ENCODE peak calls at places on chromosomes 2 and 18, in eight cellular contexts. One of them, this sample, is unnamed.

GRCh38 chr2:60560734-60561649 is 7.5 kb upstream of the BCL11A start:
- DNase-seq in activated naive CD4-positive, alpha-beta T cell: no peak
- DNase-seq in cardiac muscle cell: peak; percentile 57
- DNase-seq in Right ventricle myocardium superior: no peak
- DNase-seq in activated CD4-positive, CD25-positive, alpha-beta regulatory T cell treated with anti-CD3 and anti-CD28 coated beads, Interleukin-2, amount 50 U/mL, for 72 hours: no peak
- DNase-seq in HS-27A: no peak
- DNase-seq in mucosa of descending colon: no peak
- DNase-seq in cardiac fibroblast: peak; percentile 43
- DNase-seq in this sample: peak; percentile 47

GRCh38 chr18:24613887-24614286 is 153.4 kb downstream of the HRH4 start:
- DNase-seq in activated naive CD4-positive, alpha-beta T cell: no peak
- DNase-seq in cardiac muscle cell: no peak
- DNase-seq in Right ventricle myocardium superior: no peak
- DNase-seq in activated CD4-positive, CD25-positive, alpha-beta regulatory T cell treated with anti-CD3 and anti-CD28 coated beads, Interleukin-2, amount 50 U/mL, for 72 hours: no peak
- DNase-seq in HS-27A: no peak
- DNase-seq in mucosa of descending colon: no peak
- DNase-seq in cardiac fibroblast: no peak
- DNase-seq in this sample: no peak

GRCh38 chr2:127514485-127514884 is 11.8 kb downstream of the IWS1 start:
- DNase-seq in activated naive CD4-positive, alpha-beta T cell: no peak
- DNase-seq in cardiac muscle cell: no peak
- DNase-seq in Right ventricle myocardium superior: peak; percentile 61
- DNase-seq in activated CD4-positive, CD25-positive, alpha-beta regulatory T cell treated with anti-CD3 and anti-CD28 coated beads, Interleukin-2, amount 50 U/mL, for 72 hours: no peak
- DNase-seq in HS-27A: no peak
- DNase-seq in mucosa of descending colon: no peak
- DNase-seq in cardiac fibroblast: no peak
- DNase-seq in this sample: no peak

GRCh38 chr2:56531668-56532420 is 348.1 kb downstream of the CCDC85A start:
- DNase-seq in activated naive CD4-positive, alpha-beta T cell: no peak
- DNase-seq in cardiac muscle cell: no peak
- DNase-seq in Right ventricle myocardium superior: no peak
- DNase-seq in activated CD4-positive, CD25-positive, alpha-beta regulatory T cell treated with anti-CD3 and anti-CD28 coated beads, Interleukin-2, amount 50 U/mL, for 72 hours: no peak
- DNase-seq in HS-27A: no peak
- DNase-seq in mucosa of descending colon: no peak
- DNase-seq in cardiac fibroblast: peak; percentile 54
- DNase-seq in this sample: no peak

GRCh38 chr2:126907671-126908070 is 9.0 kb downstream of the TEX51 start:
- DNase-seq in activated naive CD4-positive, alpha-beta T cell: no peak
- DNase-seq in cardiac muscle cell: no peak
- DNase-seq in Right ventricle myocardium superior: no peak
- DNase-seq in activated CD4-positive, CD25-positive, alpha-beta regulatory T cell treated with anti-CD3 and anti-CD28 coated beads, Interleukin-2, amount 50 U/mL, for 72 hours: no peak
- DNase-seq in HS-27A: no peak
- DNase-seq in mucosa of descending colon: no peak
- DNase-seq in cardiac fibroblast: no peak
- DNase-seq in this sample: no peak

GRCh38 chr2:126719191-126720030 is 63.5 kb downstream of the GYPC start:
- DNase-seq in activated naive CD4-positive, alpha-beta T cell: no peak
- DNase-seq in cardiac muscle cell: peak; percentile 27
- DNase-seq in Right ventricle myocardium superior: no peak
- DNase-seq in activated CD4-positive, CD25-positive, alpha-beta regulatory T cell treated with anti-CD3 and anti-CD28 coated beads, Interleukin-2, amount 50 U/mL, for 72 hours: no peak
- DNase-seq in HS-27A: no peak
- DNase-seq in mucosa of descending colon: no peak
- DNase-seq in cardiac fibroblast: no peak
- DNase-seq in this sample: no peak

GRCh38 chr2:46913471-46914381 is 1.9 kb downstream of the MCFD2 start:
- DNase-seq in activated naive CD4-positive, alpha-beta T cell: no peak
- DNase-seq in cardiac muscle cell: no peak
- DNase-seq in Right ventricle myocardium superior: no peak
- DNase-seq in activated CD4-positive, CD25-positive, alpha-beta regulatory T cell treated with anti-CD3 and anti-CD28 coated beads, Interleukin-2, amount 50 U/mL, for 72 hours: no peak
- DNase-seq in HS-27A: no peak
- DNase-seq in mucosa of descending colon: no peak
- DNase-seq in cardiac fibroblast: peak; percentile 71
- DNase-seq in this sample: peak; percentile 53

GRCh38 chr2:187982668-187983067 is 309.0 kb upstream of the GULP1 start:
- DNase-seq in activated naive CD4-positive, alpha-beta T cell: no peak
- DNase-seq in cardiac muscle cell: no peak
- DNase-seq in Right ventricle myocardium superior: no peak
- DNase-seq in activated CD4-positive, CD25-positive, alpha-beta regulatory T cell treated with anti-CD3 and anti-CD28 coated beads, Interleukin-2, amount 50 U/mL, for 72 hours: no peak
- DNase-seq in HS-27A: peak; percentile 19
- DNase-seq in mucosa of descending colon: no peak
- DNase-seq in cardiac fibroblast: peak; percentile 86
- DNase-seq in this sample: no peak

GRCh38 chr2:43519711-43520221 is 76.1 kb downstream of the THADA start:
- DNase-seq in activated naive CD4-positive, alpha-beta T cell: no peak
- DNase-seq in cardiac muscle cell: no peak
- DNase-seq in Right ventricle myocardium superior: no peak
- DNase-seq in activated CD4-positive, CD25-positive, alpha-beta regulatory T cell treated with anti-CD3 and anti-CD28 coated beads, Interleukin-2, amount 50 U/mL, for 72 hours: no peak
- DNase-seq in HS-27A: peak; percentile 15
- DNase-seq in mucosa of descending colon: no peak
- DNase-seq in cardiac fibroblast: peak; percentile 99
- DNase-seq in this sample: no peak

GRCh38 chr2:9690716-9691498 is 60.1 kb upstream of the YWHAQ start:
- DNase-seq in activated naive CD4-positive, alpha-beta T cell: no peak
- DNase-seq in cardiac muscle cell: no peak
- DNase-seq in Right ventricle myocardium superior: no peak
- DNase-seq in activated CD4-positive, CD25-positive, alpha-beta regulatory T cell treated with anti-CD3 and anti-CD28 coated beads, Interleukin-2, amount 50 U/mL, for 72 hours: no peak
- DNase-seq in HS-27A: no peak
- DNase-seq in mucosa of descending colon: no peak
- DNase-seq in cardiac fibroblast: no peak
- DNase-seq in this sample: no peak

GRCh38 chr2:236702693-236703092 is 133.1 kb downstream of the ACKR3 start:
- DNase-seq in activated naive CD4-positive, alpha-beta T cell: no peak
- DNase-seq in cardiac muscle cell: no peak
- DNase-seq in Right ventricle myocardium superior: no peak
- DNase-seq in activated CD4-positive, CD25-positive, alpha-beta regulatory T cell treated with anti-CD3 and anti-CD28 coated beads, Interleukin-2, amount 50 U/mL, for 72 hours: no peak
- DNase-seq in HS-27A: no peak
- DNase-seq in mucosa of descending colon: no peak
- DNase-seq in cardiac fibroblast: no peak
- DNase-seq in this sample: no peak

GRCh38 chr2:235744161-235744560 is 250.3 kb downstream of the AGAP1 start:
- DNase-seq in activated naive CD4-positive, alpha-beta T cell: no peak
- DNase-seq in cardiac muscle cell: no peak
- DNase-seq in Right ventricle myocardium superior: no peak
- DNase-seq in activated CD4-positive, CD25-positive, alpha-beta regulatory T cell treated with anti-CD3 and anti-CD28 coated beads, Interleukin-2, amount 50 U/mL, for 72 hours: no peak
- DNase-seq in HS-27A: no peak
- DNase-seq in mucosa of descending colon: no peak
- DNase-seq in cardiac fibroblast: no peak
- DNase-seq in this sample: no peak

GRCh38 chr2:231932711-231932970 is 6.4 kb upstream of the NPPC start:
- DNase-seq in activated naive CD4-positive, alpha-beta T cell: no peak
- DNase-seq in cardiac muscle cell: no peak
- DNase-seq in Right ventricle myocardium superior: no peak
- DNase-seq in activated CD4-positive, CD25-positive, alpha-beta regulatory T cell treated with anti-CD3 and anti-CD28 coated beads, Interleukin-2, amount 50 U/mL, for 72 hours: no peak
- DNase-seq in HS-27A: no peak
- DNase-seq in mucosa of descending colon: no peak
- DNase-seq in cardiac fibroblast: no peak
- DNase-seq in this sample: no peak

GRCh38 chr2:28273751-28274150 is 118.9 kb upstream of the FOSL2 start:
- DNase-seq in activated naive CD4-positive, alpha-beta T cell: no peak
- DNase-seq in cardiac muscle cell: no peak
- DNase-seq in Right ventricle myocardium superior: no peak
- DNase-seq in activated CD4-positive, CD25-positive, alpha-beta regulatory T cell treated with anti-CD3 and anti-CD28 coated beads, Interleukin-2, amount 50 U/mL, for 72 hours: no peak
- DNase-seq in HS-27A: no peak
- DNase-seq in mucosa of descending colon: no peak
- DNase-seq in cardiac fibroblast: no peak
- DNase-seq in this sample: no peak

GRCh38 chr2:240441326-240441992 is 6.0 kb downstream of the GPC1 start:
- DNase-seq in activated naive CD4-positive, alpha-beta T cell: no peak
- DNase-seq in cardiac muscle cell: no peak
- DNase-seq in Right ventricle myocardium superior: peak; percentile 41
- DNase-seq in activated CD4-positive, CD25-positive, alpha-beta regulatory T cell treated with anti-CD3 and anti-CD28 coated beads, Interleukin-2, amount 50 U/mL, for 72 hours: no peak
- DNase-seq in HS-27A: no peak
- DNase-seq in mucosa of descending colon: peak; percentile 11
- DNase-seq in cardiac fibroblast: no peak
- DNase-seq in this sample: no peak

GRCh38 chr18:58501033-58501432 is 127.9 kb downstream of the ALPK2 start:
- DNase-seq in activated naive CD4-positive, alpha-beta T cell: no peak
- DNase-seq in cardiac muscle cell: no peak
- DNase-seq in Right ventricle myocardium superior: no peak
- DNase-seq in activated CD4-positive, CD25-positive, alpha-beta regulatory T cell treated with anti-CD3 and anti-CD28 coated beads, Interleukin-2, amount 50 U/mL, for 72 hours: no peak
- DNase-seq in HS-27A: no peak
- DNase-seq in mucosa of descending colon: no peak
- DNase-seq in cardiac fibroblast: no peak
- DNase-seq in this sample: no peak

GRCh38 chr18:24397131-24397693 is 412 bp downstream of the OSBPL1A start:
- DNase-seq in activated naive CD4-positive, alpha-beta T cell: no peak
- DNase-seq in cardiac muscle cell: peak; percentile 56
- DNase-seq in Right ventricle myocardium superior: no peak
- DNase-seq in activated CD4-positive, CD25-positive, alpha-beta regulatory T cell treated with anti-CD3 and anti-CD28 coated beads, Interleukin-2, amount 50 U/mL, for 72 hours: peak; percentile 34
- DNase-seq in HS-27A: peak; percentile 38
- DNase-seq in mucosa of descending colon: no peak
- DNase-seq in cardiac fibroblast: peak; percentile 76
- DNase-seq in this sample: peak; percentile 74

GRCh38 chr18:77093584-77093983 is 39.0 kb downstream of the MBP start:
- DNase-seq in activated naive CD4-positive, alpha-beta T cell: no peak
- DNase-seq in cardiac muscle cell: no peak
- DNase-seq in Right ventricle myocardium superior: no peak
- DNase-seq in activated CD4-positive, CD25-positive, alpha-beta regulatory T cell treated with anti-CD3 and anti-CD28 coated beads, Interleukin-2, amount 50 U/mL, for 72 hours: no peak
- DNase-seq in HS-27A: no peak
- DNase-seq in mucosa of descending colon: no peak
- DNase-seq in cardiac fibroblast: no peak
- DNase-seq in this sample: peak; percentile 31

GRCh38 chr2:156333274-156333950 is 891 bp upstream of the NR4A2 start:
- DNase-seq in activated naive CD4-positive, alpha-beta T cell: no peak
- DNase-seq in cardiac muscle cell: no peak
- DNase-seq in Right ventricle myocardium superior: no peak
- DNase-seq in activated CD4-positive, CD25-positive, alpha-beta regulatory T cell treated with anti-CD3 and anti-CD28 coated beads, Interleukin-2, amount 50 U/mL, for 72 hours: no peak
- DNase-seq in HS-27A: no peak
- DNase-seq in mucosa of descending colon: peak; percentile 41
- DNase-seq in cardiac fibroblast: no peak
- DNase-seq in this sample: peak; percentile 82